ENCODE peak calls at places on chromosomes 11 and 22, in four cellular contexts. S is cardiac muscle cell, D is kidney, A is uterus. N is an unnamed sample.

GRCh38 chr11:92340839-92341238 is 116.2 kb downstream of the FAT3 start:
- DNase-seq in S (no peak), D (no peak), A (no peak), N (no peak)

GRCh38 chr11:65429724-65430405 is 7.3 kb downstream of the NEAT1 start:
- DNase-seq in S (no peak), D (peak; percentile 93), A (peak; percentile 64), N (peak; percentile 89)

GRCh38 chr11:125952973-125953372 is 7.1 kb downstream of the VSIG10L2 start:
- DNase-seq in S (no peak), D (no peak), A (peak; percentile 87), N (no peak)

GRCh38 chr11:33257897-33258630 is 883 bp downstream of the HIPK3 start:
- DNase-seq in S (peak; percentile 85), D (peak; percentile 96), A (peak; percentile 92), N (peak; percentile 84)

GRCh38 chr11:102831128-102831708 is 12.2 kb downstream of the MMP3 start:
- DNase-seq in S (peak; percentile 20), D (no peak), A (no peak), N (peak; percentile 89)

GRCh38 chr11:4027746-4028145 is 66.9 kb upstream of the RRM1 start:
- DNase-seq in S (no peak), D (no peak), A (no peak), N (no peak)

GRCh38 chr11:1830500-1831223 is 4.1 kb upstream of the SYT8 start:
- DNase-seq in S (no peak), D (peak; percentile 85), A (no peak), N (peak; percentile 87)

GRCh38 chr11:70278994-70279393 is 8.5 kb downstream of the PPFIA1 start:
- DNase-seq in S (no peak), D (peak; percentile 9), A (no peak), N (no peak)

GRCh38 chr22:39348909-39349505 is 784 bp upstream of the SYNGR1 start:
- DNase-seq in S (no peak), D (no peak), A (peak; percentile 38), N (peak; percentile 76)

GRCh38 chr11:72239296-72239848 is 4.6 kb downstream of the PHOX2A start:
- DNase-seq in S (no peak), D (peak; percentile 91), A (peak; percentile 61), N (peak; percentile 64)

GRCh38 chr11:22342599-22343138 is 4.5 kb downstream of the SLC17A6 start:
- DNase-seq in S (no peak), D (no peak), A (no peak), N (no peak)

GRCh38 chr22:27463121-27463520 is 338.4 kb downstream of the MN1 start:
- DNase-seq in S (no peak), D (no peak), A (no peak), N (no peak)

GRCh38 chr22:23193420-23193819 is 13.1 kb downstream of the BCR start:
- DNase-seq in S (no peak), D (peak; percentile 17), A (no peak), N (no peak)

GRCh38 chr22:37273126-37273845 is 9.0 kb upstream of the CYTH4 start:
- DNase-seq in S (no peak), D (no peak), A (no peak), N (no peak)

GRCh38 chr22:26691377-26691716 is 34.0 kb downstream of the MIAT start:
- DNase-seq in S (no peak), D (no peak), A (no peak), N (no peak)

GRCh38 chr11:63713776-63714175 is 32.5 kb downstream of the RTN3 start:
- DNase-seq in S (no peak), D (no peak), A (peak; percentile 34), N (no peak)

GRCh38 chr11:78101073-78101472 is 21.4 kb upstream of the NDUFC2 start:
- DNase-seq in S (no peak), D (no peak), A (no peak), N (no peak)

GRCh38 chr11:34926101-34926830 is 9.8 kb downstream of the PDHX start:
- DNase-seq in S (peak; percentile 54), D (no peak), A (no peak), N (no peak)

GRCh38 chr11:70378506-70379134 is 19.7 kb upstream of the CTTN start:
- DNase-seq in S (no peak), D (no peak), A (no peak), N (no peak)

GRCh38 chr11:130737866-130738431 is 178.3 kb downstream of the SNX19 start:
- DNase-seq in S (peak; percentile 45), D (peak; percentile 92), A (peak; percentile 34), N (no peak)

GRCh38 chr11:14107071-14107470 is 144.5 kb downstream of the SPON1 start:
- DNase-seq in S (no peak), D (no peak), A (no peak), N (no peak)

GRCh38 chr11:67373916-67374570 is 645 bp upstream of the CLCF1 start:
- DNase-seq in S (peak; percentile 75), D (peak; percentile 96), A (peak; percentile 89), N (peak; percentile 94)

GRCh38 chr11:88861618-88862017 is 204.2 kb downstream of the GRM5 start:
- DNase-seq in S (no peak), D (no peak), A (no peak), N (no peak)

GRCh38 chr11:76348348-76348747 is 32.6 kb downstream of the THAP12 start:
- DNase-seq in S (no peak), D (no peak), A (no peak), N (no peak)

GRCh38 chr11:18578975-18579598 is 9.4 kb downstream of the UEVLD start:
- DNase-seq in S (no peak), D (no peak), A (no peak), N (peak; percentile 14)

GRCh38 chr11:95092549-95093324 is 3.1 kb downstream of the ENDOD1 start:
- DNase-seq in S (peak; percentile 25), D (no peak), A (no peak), N (no peak)

GRCh38 chr11:118294053-118294452 is 10.5 kb upstream of the CD3E start:
- DNase-seq in S (no peak), D (no peak), A (no peak), N (no peak)

GRCh38 chr22:20940904-20941385 is 23.7 kb downstream of the CRKL start:
- DNase-seq in S (no peak), D (no peak), A (no peak), N (no peak)
- H3K27ac ChIP-seq in S (no peak overlapping the region), D (no peak overlapping the region), A (no peak overlapping the region), N (no peak overlapping the region)

GRCh38 chr11:124748100-124748418 is 4.0 kb downstream of the VSIG2 start:
- DNase-seq in S (no peak), D (no peak), A (no peak), N (no peak)

GRCh38 chr11:124747406-124748099 is 4.5 kb downstream of the VSIG2 start:
- DNase-seq in S (no peak), D (no peak), A (no peak), N (no peak)

GRCh38 chr11:124746621-124747243 is 5.3 kb downstream of the VSIG2 start:
- DNase-seq in S (peak; percentile 79), D (peak; percentile 93), A (no peak), N (peak; percentile 94)

GRCh38 chr11:124745270-124745834 is 5.6 kb downstream of the NRGN start:
- DNase-seq in S (no peak), D (peak; percentile 78), A (no peak), N (no peak)

DNA sequence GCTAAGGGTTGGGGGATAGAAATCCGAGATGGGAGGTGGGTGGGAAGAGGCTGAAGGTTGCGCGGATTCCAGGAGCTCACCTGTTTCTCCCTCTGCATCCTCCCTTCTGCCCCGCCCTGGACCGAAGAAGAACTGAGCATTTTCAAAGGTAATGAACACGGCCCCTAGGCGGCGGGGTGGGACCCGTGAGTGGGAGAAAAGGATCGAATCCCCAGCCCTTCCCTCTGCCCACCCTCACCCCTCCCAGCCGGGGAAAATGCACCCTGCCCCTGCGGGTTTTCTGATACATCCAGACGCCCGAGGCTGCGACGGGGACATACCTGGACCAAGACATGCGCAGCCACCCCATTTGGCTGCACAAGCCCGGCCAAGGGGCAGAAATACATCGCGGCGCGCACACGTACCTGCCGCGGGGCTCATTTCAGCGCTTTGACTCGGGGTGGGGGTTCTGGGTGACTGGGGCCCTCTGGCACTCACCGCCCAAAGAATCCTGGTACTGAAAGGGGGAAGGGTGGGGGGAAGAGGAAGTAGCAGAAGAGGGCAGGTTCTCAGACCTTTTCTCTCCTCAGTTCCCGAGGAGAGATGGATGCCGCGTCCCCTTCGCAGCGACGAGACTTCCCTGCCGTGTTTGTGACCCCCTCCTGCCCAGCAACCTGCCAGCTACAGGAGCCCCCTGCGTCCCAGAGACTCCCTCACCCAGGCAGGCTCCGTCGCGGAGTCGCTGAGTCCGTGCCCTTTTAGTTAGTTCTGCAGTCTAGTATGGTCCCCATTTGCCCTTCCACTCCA is 6.0 kb downstream of the VSIG2 start:
- DNase-seq in S (no peak), D (peak; percentile 85), A (no peak), N (no peak)
- H3K27ac ChIP-seq in S (no peak overlapping the region), D (peak overlapping the region; percentile 64), A (no peak overlapping the region), N (peak overlapping the region; percentile 85)

GRCh38 chr22:49823289-49824045 is 4.2 kb downstream of the BRD1 start:
- DNase-seq in S (no peak), D (no peak), A (no peak), N (no peak)

GRCh38 chr22:49825944-49826602 is 1.6 kb downstream of the BRD1 start:
- DNase-seq in S (no peak), D (peak; percentile 79), A (no peak), N (no peak)

GRCh38 chr22:49825436-49825835 is 2.2 kb downstream of the BRD1 start:
- DNase-seq in S (no peak), D (no peak), A (no peak), N (no peak)

GRCh38 chr22:49824185-49824925 is 3.3 kb downstream of the BRD1 start:
- DNase-seq in S (no peak), D (no peak), A (no peak), N (no peak)

GRCh38 chr22:49824936-49825335 is 2.7 kb downstream of the BRD1 start:
- DNase-seq in S (no peak), D (no peak), A (no peak), N (no peak)
- H3K27ac ChIP-seq in S (no peak overlapping the region), D (no peak overlapping the region), A (no peak overlapping the region), N (no peak overlapping the region)

GRCh38 chr11:56214537-56214936 is 19.5 kb downstream of the OR5T2 start:
- DNase-seq in S (no peak), D (no peak), A (no peak), N (no peak)
- H3K27ac ChIP-seq in S (no peak overlapping the region), D (no peak overlapping the region), A (no peak overlapping the region), N (no peak overlapping the region)